ENCODE peak calls at places on chromosomes 11 and 22, in nine cellular contexts. T is keratinocyte, Q is IMR-90, S is mesenchymal stem cell, V is fibroblast of lung, H is HCT116, N is NT2/D1, B is neural progenitor cell, I is MM.1S. O is an unnamed sample.

GRCh38 chr11:77503006-77503405 is 29.1 kb upstream of the PAK1 start:
- DNase-seq in Q (peak; percentile 19), H (no peak), N (no peak), V (peak; percentile 6), B (no peak), I (no peak), S (no peak), T (no peak), O (peak; percentile 35)

GRCh38 chr11:94602430-94603372 is 35.5 kb downstream of the PIWIL4 start:
- DNase-seq in N (peak; percentile 61), Q (peak; percentile 86), I (peak; percentile 77), S (peak; percentile 88), V (peak; percentile 88), H (no peak), B (no peak), T (no peak), O (peak; percentile 81)

GRCh38 chr11:128956401-128957203 is 13.9 kb upstream of the TP53AIP1 start:
- DNase-seq in B (peak; percentile 83), N (peak; percentile 60), T (no peak), H (peak; percentile 73), V (peak; percentile 82), I (peak; percentile 72), S (peak; percentile 80), Q (peak; percentile 78), O (peak; percentile 91)

GRCh38 chr11:116948375-116948774 is 111.0 kb upstream of the APOA1 start:
- DNase-seq in S (peak; percentile 36), V (no peak), T (peak; percentile 15), H (peak; percentile 42), N (no peak), I (no peak), Q (peak; percentile 54), B (no peak), O (no peak)

GRCh38 chr22:37254206-37254866 is 10.3 kb upstream of the RAC2 start:
- DNase-seq in Q (peak; percentile 79), T (peak; percentile 52), N (no peak), B (no peak), S (peak; percentile 72), I (no peak), H (no peak), V (peak; percentile 78), O (peak; percentile 58)

GRCh38 chr22:44883011-44883421 is 126.8 kb downstream of the PHF21B start:
- DNase-seq in V (no peak), S (no peak), I (no peak), H (no peak), T (no peak), B (no peak), N (no peak), Q (no peak), O (no peak)

GRCh38 chr11:693887-694562 is 997 bp downstream of the DEAF1 start:
- DNase-seq in T (no peak), V (no peak), B (no peak), S (no peak), H (no peak), Q (no peak), I (peak; percentile 6), N (no peak), O (no peak)

GRCh38 chr22:38864361-38865191 is 7.4 kb downstream of the CBX6 start:
- DNase-seq in T (no peak), N (no peak), I (no peak), Q (no peak), B (no peak), V (no peak), H (no peak), S (no peak), O (no peak)

GRCh38 chr11:74877132-74877531 is 71.8 kb downstream of the XRRA1 start:
- DNase-seq in T (peak; percentile 21), B (no peak), V (peak; percentile 21), S (no peak), N (peak; percentile 25), H (peak; percentile 15), I (no peak), Q (peak; percentile 12), O (peak; percentile 7)

GRCh38 chr22:22168190-22168940 is 76.2 kb upstream of the VPREB1 start:
- DNase-seq in B (peak; percentile 30), N (no peak), I (peak; percentile 94), H (peak; percentile 88), T (peak; percentile 7), S (peak; percentile 9), Q (peak; percentile 61), V (peak; percentile 91), O (peak; percentile 14)

GRCh38 chr11:128365044-128365443 is 222.3 kb downstream of the ETS1 start:
- DNase-seq in T (no peak), I (peak; percentile 29), Q (peak; percentile 85), H (no peak), B (peak; percentile 51), S (peak; percentile 74), N (no peak), V (peak; percentile 83), O (peak; percentile 83)

GRCh38 chr11:45897556-45897955 is 9.5 kb downstream of the FREY1 start:
- DNase-seq in T (no peak), I (no peak), V (no peak), B (no peak), N (no peak), Q (no peak), S (no peak), H (no peak), O (no peak)

GRCh38 chr22:39959640-39960447 is at the start of gene TMA7B:
- DNase-seq in B (peak; percentile 61), I (no peak), H (no peak), N (peak; percentile 43), T (peak; percentile 40), V (peak; percentile 52), S (peak; percentile 86), Q (peak; percentile 75), O (peak; percentile 29)

GRCh38 chr11:32436751-32437405 is 1.5 kb upstream of the WT1 start:
- DNase-seq in V (no peak), B (peak; percentile 52), Q (no peak), T (no peak), I (no peak), S (no peak), H (no peak), N (no peak), O (no peak)

GRCh38 chr11:77073328-77074001 is 6.7 kb downstream of the CAPN5 start:
- DNase-seq in B (no peak), H (peak; percentile 36), V (peak; percentile 97), T (peak; percentile 25), Q (peak; percentile 94), S (peak; percentile 98), I (no peak), N (no peak), O (peak; percentile 98)

GRCh38 chr11:47480762-47481161 is 31.8 kb upstream of the RAPSN start:
- DNase-seq in Q (no peak), S (peak; percentile 62), I (no peak), H (no peak), T (no peak), N (no peak), V (no peak), B (no peak), O (no peak)

GRCh38 chr11:7672960-7673723 is at the start of gene CYB5R2:
- DNase-seq in H (peak; percentile 13), Q (peak; percentile 5), N (peak; percentile 49), S (peak; percentile 62), B (peak; percentile 83), T (no peak), V (peak; percentile 59), I (no peak), O (peak; percentile 46)

GRCh38 chr11:10305964-10306918 is 1.4 kb downstream of the ADM start:
- DNase-seq in N (no peak), T (no peak), Q (peak; percentile 32), H (no peak), S (peak; percentile 38), I (peak; percentile 32), V (peak; percentile 37), B (peak; percentile 70), O (peak; percentile 48)

GRCh38 chr11:43567396-43567975 is 113.1 kb upstream of the HSD17B12 start:
- DNase-seq in H (peak; percentile 41), T (no peak), S (peak; percentile 49), Q (peak; percentile 56), B (peak; percentile 69), N (no peak), V (peak; percentile 60), I (peak; percentile 58), O (peak; percentile 78)

GRCh38 chr11:46658259-46658658 is 40.9 kb downstream of the ATG13 start:
- DNase-seq in N (no peak), Q (peak; percentile 81), V (peak; percentile 85), S (peak; percentile 67), H (no peak), B (no peak), I (no peak), T (no peak), O (peak; percentile 79)

DNA sequence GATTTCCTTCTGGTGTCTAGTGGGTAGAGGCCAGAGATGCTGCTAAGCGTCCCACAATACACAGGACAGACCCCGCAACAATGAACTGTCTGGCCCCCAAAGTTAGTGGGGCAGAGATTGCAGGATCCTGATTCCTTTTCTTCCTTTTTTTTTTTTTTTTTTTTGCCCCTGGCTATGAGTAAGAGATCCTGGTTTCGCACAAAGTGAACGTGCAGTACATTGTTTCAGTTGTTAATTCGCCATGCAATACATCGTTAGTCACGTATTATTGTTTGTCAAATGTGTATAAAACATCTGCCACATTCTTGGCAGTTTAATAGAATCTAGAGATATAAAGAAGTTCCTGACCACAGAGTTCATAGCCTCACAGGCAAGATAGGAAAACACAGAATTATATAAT is 20.2 kb downstream of the ST3GAL4 start:
- DNase-seq in V (peak; percentile 70), N (no peak), B (no peak), I (no peak), S (no peak), T (no peak), Q (peak; percentile 86), H (no peak), O (peak; percentile 75)
- H3K4me3 ChIP-seq in V (no peak overlapping the region), N (no peak overlapping the region), B (no peak overlapping the region), I (no peak overlapping the region), S (no peak overlapping the region), T (no peak overlapping the region), Q (no peak overlapping the region), H (no peak overlapping the region), O (no peak overlapping the region)

DNA sequence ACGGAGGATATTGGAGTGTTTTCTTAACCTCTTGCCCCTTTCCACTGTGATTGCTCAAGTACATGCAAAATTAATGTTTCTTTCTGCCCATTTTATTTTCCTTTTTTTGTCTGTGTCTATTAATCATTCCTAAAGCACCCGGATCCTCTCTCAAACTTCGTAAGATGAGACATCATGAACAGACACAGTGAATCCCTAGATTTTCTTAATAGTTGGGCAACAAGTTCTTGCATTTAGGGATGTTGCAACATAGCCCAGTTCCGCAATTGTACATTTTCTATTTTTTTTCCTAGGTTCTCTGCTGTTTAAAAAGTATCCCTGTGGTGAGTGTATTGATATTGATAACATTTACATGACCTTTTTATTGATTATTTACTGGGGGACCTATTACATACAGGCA is 2.9 kb downstream of the FAM111A start:
- DNase-seq in N (no peak), Q (peak; percentile 64), H (no peak), B (no peak), I (no peak), T (no peak), V (peak; percentile 81), S (peak; percentile 57), O (peak; percentile 85)
- H3K9ac ChIP-seq in N (peak overlapping the region; percentile 45), Q (peak overlapping the region; percentile 51), H (peak overlapping the region; percentile 61), B (no peak overlapping the region), I (peak overlapping the region; percentile 87), T (peak overlapping the region; percentile 68), V (no peak overlapping the region), S (peak overlapping the region; percentile 93), O (peak overlapping the region; percentile 73)

GRCh38 chr11:69920500-69921428 is 101.5 kb upstream of the FGF3 start:
- DNase-seq in I (no peak), Q (no peak), N (no peak), S (no peak), T (no peak), H (no peak), V (no peak), B (no peak), O (no peak)
- H3K27me3 ChIP-seq in I (peaks cover 76% of the 10 kb centered on the region), Q (no peaks in the 10 kb centered on the region), N (peaks cover 44% of the 10 kb centered on the region), S (peaks cover 74% of the 10 kb centered on the region), T (peaks cover 29% of the 10 kb centered on the region), H (no peaks in the 10 kb centered on the region), V (peaks cover 15% of the 10 kb centered on the region), B (peaks cover 44% of the 10 kb centered on the region), O (peaks cover 46% of the 10 kb centered on the region)

GRCh38 chr11:120612363-120613263 is 101.1 kb downstream of the GRIK4 start:
- DNase-seq in I (peak; percentile 52), V (peak; percentile 83), T (no peak), H (no peak), S (peak; percentile 76), N (no peak), Q (peak; percentile 67), B (no peak), O (no peak)
- H3K4me3 ChIP-seq in I (peak overlapping the region; percentile 17), V (no peak overlapping the region), T (no peak overlapping the region), H (no peak overlapping the region), S (no peak overlapping the region), N (no peak overlapping the region), Q (no peak overlapping the region), B (no peak overlapping the region), O (no peak overlapping the region)

O was measured in adipocyte.